ENCODE peak calls at places on chromosomes 6 and 20, in four cellular contexts. B is esophagus muscularis mucosa, S is spleen, Y is prostate gland. M is an unnamed sample.

GRCh38 chr6:53178837-53179432 is 30.3 kb upstream of the GCM1 start:
- DNase-seq in S (no peak), B (no peak), Y (no peak), M (no peak)

GRCh38 chr6:75077694-75078093 is 128.2 kb downstream of the COL12A1 start:
- DNase-seq in B (no peak), S (no peak), Y (no peak), M (no peak)

GRCh38 chr6:10425973-10426780 is 11.3 kb upstream of the TFAP2A start:
- DNase-seq in B (no peak), Y (no peak), S (no peak), M (no peak)

GRCh38 chr6:129120856-129121255 is 237.9 kb downstream of the LAMA2 start:
- DNase-seq in S (no peak), Y (no peak), B (no peak), M (no peak)

GRCh38 chr6:46098678-46099077 is 31.1 kb upstream of the ENPP4 start:
- DNase-seq in Y (peak; percentile 60), S (no peak), B (no peak), M (no peak)

GRCh38 chr6:155219299-155219698 is 44.5 kb upstream of the CLDN20 start:
- DNase-seq in S (no peak), B (no peak), Y (no peak), M (no peak)

GRCh38 chr20:25063546-25063945 is 5.6 kb upstream of the ACSS1 start:
- DNase-seq in B (no peak), S (peak; percentile 71), Y (no peak), M (no peak)

GRCh38 chr20:16661738-16662137 is 68.1 kb upstream of the SNRPB2 start:
- DNase-seq in S (no peak), B (no peak), Y (no peak), M (no peak)

GRCh38 chr6:1136415-1136774 is 175.5 kb upstream of the FOXQ1 start:
- DNase-seq in S (no peak), B (peak; percentile 91), Y (peak; percentile 33), M (no peak)

GRCh38 chr6:128363020-128363419 is 157.4 kb downstream of the PTPRK start:
- DNase-seq in S (no peak), Y (no peak), B (no peak), M (no peak)

GRCh38 chr6:167843023-167843422 is 16.3 kb downstream of the AFDN start:
- DNase-seq in B (no peak), Y (no peak), S (no peak), M (no peak)

GRCh38 chr6:148808786-148809304 is 62.0 kb downstream of the UST start:
- DNase-seq in B (no peak), S (no peak), Y (no peak), M (no peak)

GRCh38 chr20:60482609-60483008 is 524.4 kb downstream of the CDH26 start:
- DNase-seq in S (no peak), Y (no peak), B (no peak), M (no peak)

GRCh38 chr6:144416773-144417172 is 131.6 kb downstream of the UTRN start:
- DNase-seq in B (no peak), Y (no peak), S (no peak), M (no peak)

DNA sequence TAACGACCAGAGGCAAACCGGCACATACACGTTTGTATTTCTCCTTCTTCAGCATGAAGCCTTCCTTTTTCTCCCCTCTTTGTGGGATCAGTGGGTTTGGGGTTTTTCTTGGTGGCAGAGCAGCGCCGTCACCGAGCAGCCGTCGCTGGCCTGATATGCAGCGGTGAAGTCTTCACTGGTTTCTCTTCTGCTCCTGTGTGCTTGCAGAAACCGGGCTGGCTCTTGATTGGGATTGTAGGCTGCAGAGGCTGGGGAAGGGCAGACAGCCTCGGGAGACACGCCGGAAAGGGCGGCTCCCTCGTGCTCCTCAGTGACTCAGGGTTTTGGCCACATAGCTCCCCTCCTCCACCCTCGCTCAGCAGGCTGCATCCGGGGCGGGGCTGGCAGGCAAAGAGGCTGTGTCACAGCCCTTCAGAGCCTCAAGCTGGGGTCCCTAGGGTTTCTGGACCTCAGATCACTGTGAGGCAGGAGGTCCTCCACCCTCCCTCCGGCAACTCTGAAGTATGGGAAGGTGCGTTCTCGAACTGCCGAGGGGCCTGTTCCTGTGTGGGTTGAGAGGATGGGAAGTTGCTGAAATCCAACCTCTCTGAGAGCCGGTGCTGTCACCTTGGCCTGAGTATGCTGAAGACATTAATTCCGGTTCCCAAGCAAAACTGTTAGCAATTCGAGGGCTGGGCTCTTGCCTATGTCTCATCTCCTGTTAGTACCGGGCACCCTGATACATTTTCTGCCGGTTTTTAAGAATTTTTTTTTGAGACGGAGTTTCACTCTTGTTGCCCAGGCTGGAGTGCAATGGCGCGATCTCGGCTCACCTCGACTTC is 24.2 kb downstream of the NQO2 start:
- DNase-seq in B (peak; percentile 98), S (peak; percentile 98), Y (peak; percentile 85), M (peak; percentile 69)
- TF ChIP-seq POLR2A in B (peak; percentile 81), S (peak; percentile 29), Y (peak; percentile 60), M (peak; percentile 35)

GRCh38 chr20:62898970-62899632 is 27.2 kb downstream of the DIDO1 start:
- DNase-seq in Y (no peak), S (no peak), B (no peak), M (no peak)

GRCh38 chr20:62901891-62902290 is 24.4 kb downstream of the DIDO1 start:
- DNase-seq in S (no peak), B (no peak), Y (no peak), M (no peak)

GRCh38 chr20:62900052-62900691 is 26.1 kb downstream of the DIDO1 start:
- DNase-seq in B (no peak), S (peak; percentile 91), Y (peak; percentile 78), M (peak; percentile 87)

GRCh38 chr20:62899633-62900051 is 26.7 kb downstream of the DIDO1 start:
- DNase-seq in B (no peak), Y (no peak), S (no peak), M (no peak)

GRCh38 chr20:62900692-62901584 is 25.4 kb downstream of the DIDO1 start:
- DNase-seq in Y (peak; percentile 71), S (no peak), B (no peak), M (no peak)
- TF ChIP-seq POLR2AphosphoS5 in Y (peak; percentile 70), S (no peak), B (no peak), M (peak; percentile 40)

GRCh38 chr6:7431594-7432390 is 42.2 kb downstream of the RIOK1 start:
- DNase-seq in S (no peak), Y (no peak), B (no peak), M (no peak)
- TF ChIP-seq POLR2A in S (no peak), Y (no peak), B (no peak), M (no peak)

GRCh38 chr6:35034411-35035171 is 106.5 kb downstream of the TCP11 start:
- DNase-seq in B (no peak), Y (peak; percentile 41), S (no peak), M (no peak)
- TF ChIP-seq POLR2AphosphoS5 in B (peak; percentile 46), Y (no peak), S (peak; percentile 40), M (no peak)

GRCh38 chr20:58513580-58514285 is 1.5 kb downstream of the APCDD1L start:
- DNase-seq in B (no peak), S (no peak), Y (no peak), M (no peak)

GRCh38 chr20:58514321-58515239 is 619 bp downstream of the APCDD1L start:
- DNase-seq in B (no peak), S (no peak), Y (no peak), M (no peak)

GRCh38 chr20:58512808-58513552 is 2.2 kb downstream of the APCDD1L start:
- DNase-seq in S (no peak), B (no peak), Y (no peak), M (no peak)

GRCh38 chr20:58518387-58518786 is 3.2 kb upstream of the APCDD1L start:
- DNase-seq in B (no peak), Y (no peak), S (no peak), M (no peak)

GRCh38 chr20:58515240-58516212 is at the start of gene APCDD1L:
- DNase-seq in S (no peak), B (no peak), Y (no peak), M (no peak)
- TF ChIP-seq POLR2A in S (no peak), B (no peak), Y (no peak), M (no peak)

DNA sequence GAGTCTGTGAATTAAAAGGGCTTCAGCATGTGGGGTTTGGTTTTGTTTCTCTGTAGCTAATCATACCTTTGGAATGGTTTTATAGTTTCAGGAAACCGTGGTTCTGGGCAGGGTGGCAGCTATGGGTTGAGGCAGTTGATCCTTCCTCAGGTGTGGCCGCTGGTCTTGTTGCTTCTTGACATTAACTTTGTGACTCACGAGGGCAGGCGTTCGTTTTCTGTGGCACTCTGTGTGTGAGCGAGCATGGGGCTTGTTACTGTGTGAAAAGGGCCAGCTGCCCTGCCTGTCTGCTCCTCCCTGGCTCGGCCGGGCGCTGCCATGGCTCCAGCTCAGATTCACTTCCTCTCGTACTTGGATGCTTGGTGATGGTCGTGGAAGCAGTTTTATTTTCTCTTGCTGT is 16.2 kb downstream of the DNAJC5 start:
- DNase-seq in S (no peak), B (no peak), Y (peak; percentile 65), M (no peak)
- TF ChIP-seq POLR2AphosphoS5 in S (peak; percentile 26), B (no peak), Y (peak; percentile 31), M (no peak)

GRCh38 chr6:26156850-26157149 is 69.6 kb downstream of the HFE start:
- DNase-seq in Y (peak; percentile 58), S (no peak), B (no peak), M (no peak)
- TF ChIP-seq POLR2A in Y (peak; percentile 39), S (peak; percentile 71), B (peak; percentile 61), M (no peak)

M was measured in GM12891.